ENCODE peak calls at places on chromosomes 5 and 9, in five cellular contexts. One of them, this sample, is unnamed.
A peak's percentile ranks its signal among the peaks of the same experiment; 100 is the strongest.

GRCh38 chr5:143154495-143155375 is 248.8 kb downstream of the NR3C1 start:
- DNase-seq in fibroblast of mammary gland: peak; percentile 46
- DNase-seq in PC-3: peak; percentile 58
- DNase-seq in WERI-Rb-1: no peak
- DNase-seq in ovary: no peak
- DNase-seq in this sample: peak; percentile 69

GRCh38 chr5:35859101-35859661 is 2.5 kb downstream of the IL7R start:
- DNase-seq in fibroblast of mammary gland: no peak
- DNase-seq in PC-3: peak; percentile 55
- DNase-seq in WERI-Rb-1: no peak
- DNase-seq in ovary: no peak
- DNase-seq in this sample: no peak

GRCh38 chr9:114178076-114178475 is 22.7 kb downstream of the COL27A1 start:
- DNase-seq in fibroblast of mammary gland: no peak
- DNase-seq in PC-3: no peak
- DNase-seq in WERI-Rb-1: no peak
- DNase-seq in ovary: peak; percentile 27
- DNase-seq in this sample: no peak

GRCh38 chr9:137968235-137968634 is 90.7 kb downstream of the CACNA1B start:
- DNase-seq in fibroblast of mammary gland: no peak
- DNase-seq in PC-3: no peak
- DNase-seq in WERI-Rb-1: peak; percentile 7
- DNase-seq in ovary: no peak
- DNase-seq in this sample: no peak

GRCh38 chr9:113858282-113858681 is 17.8 kb upstream of the ZNF618 start:
- DNase-seq in fibroblast of mammary gland: no peak
- DNase-seq in PC-3: no peak
- DNase-seq in WERI-Rb-1: no peak
- DNase-seq in ovary: no peak
- DNase-seq in this sample: no peak

GRCh38 chr9:109880276-109881169 is 100.5 kb downstream of the PALM2AKAP2 start:
- DNase-seq in fibroblast of mammary gland: peak; percentile 52
- DNase-seq in PC-3: peak; percentile 46
- DNase-seq in WERI-Rb-1: peak; percentile 33
- DNase-seq in ovary: no peak
- DNase-seq in this sample: peak; percentile 66

GRCh38 chr5:126450388-126450787 is 27.2 kb downstream of the GRAMD2B start:
- DNase-seq in fibroblast of mammary gland: no peak
- DNase-seq in PC-3: no peak
- DNase-seq in WERI-Rb-1: no peak
- DNase-seq in ovary: no peak
- DNase-seq in this sample: peak; percentile 17

GRCh38 chr9:81138173-81138572 is 551.2 kb downstream of the TLE1 start:
- DNase-seq in fibroblast of mammary gland: no peak
- DNase-seq in PC-3: no peak
- DNase-seq in WERI-Rb-1: no peak
- DNase-seq in ovary: no peak
- DNase-seq in this sample: no peak

GRCh38 chr5:40578501-40579451 is 100.9 kb upstream of the PTGER4 start:
- DNase-seq in fibroblast of mammary gland: peak; percentile 38
- DNase-seq in PC-3: peak; percentile 80
- DNase-seq in WERI-Rb-1: no peak
- DNase-seq in ovary: no peak
- DNase-seq in this sample: peak; percentile 36

GRCh38 chr5:73118331-73119011 is 1.9 kb upstream of the TMEM171 start:
- DNase-seq in fibroblast of mammary gland: no peak
- DNase-seq in PC-3: no peak
- DNase-seq in WERI-Rb-1: no peak
- DNase-seq in ovary: no peak
- DNase-seq in this sample: no peak

GRCh38 chr9:124941689-124942561 is 1.0 kb upstream of the GOLGA1 start:
- DNase-seq in fibroblast of mammary gland: peak; percentile 53
- DNase-seq in PC-3: peak; percentile 24
- DNase-seq in WERI-Rb-1: peak; percentile 74
- DNase-seq in ovary: peak; percentile 72
- DNase-seq in this sample: peak; percentile 64

GRCh38 chr9:105883847-105884246 is 189.5 kb downstream of the TMEM38B start:
- DNase-seq in fibroblast of mammary gland: no peak
- DNase-seq in PC-3: no peak
- DNase-seq in WERI-Rb-1: no peak
- DNase-seq in ovary: no peak
- DNase-seq in this sample: no peak

GRCh38 chr9:90433398-90433890 is 209.2 kb downstream of the DIRAS2 start:
- DNase-seq in fibroblast of mammary gland: no peak
- DNase-seq in PC-3: no peak
- DNase-seq in WERI-Rb-1: peak; percentile 94
- DNase-seq in ovary: no peak
- DNase-seq in this sample: no peak

GRCh38 chr9:101739311-101739710 is 864 bp upstream of the GRIN3A start:
- DNase-seq in fibroblast of mammary gland: no peak
- DNase-seq in PC-3: no peak
- DNase-seq in WERI-Rb-1: no peak
- DNase-seq in ovary: no peak
- DNase-seq in this sample: no peak

GRCh38 chr9:101736723-101737122 is 1.7 kb downstream of the GRIN3A start:
- DNase-seq in fibroblast of mammary gland: peak; percentile 22
- DNase-seq in PC-3: peak; percentile 13
- DNase-seq in WERI-Rb-1: no peak
- DNase-seq in ovary: peak; percentile 46
- DNase-seq in this sample: peak; percentile 27

GRCh38 chr9:101738566-101739183 is at the start of gene GRIN3A:
- DNase-seq in fibroblast of mammary gland: no peak
- DNase-seq in PC-3: no peak
- DNase-seq in WERI-Rb-1: peak; percentile 84
- DNase-seq in ovary: peak; percentile 39
- DNase-seq in this sample: no peak

GRCh38 chr9:101737165-101737704 is 1.2 kb downstream of the GRIN3A start:
- DNase-seq in fibroblast of mammary gland: no peak
- DNase-seq in PC-3: no peak
- DNase-seq in WERI-Rb-1: peak; percentile 31
- DNase-seq in ovary: no peak
- DNase-seq in this sample: no peak

DNA sequence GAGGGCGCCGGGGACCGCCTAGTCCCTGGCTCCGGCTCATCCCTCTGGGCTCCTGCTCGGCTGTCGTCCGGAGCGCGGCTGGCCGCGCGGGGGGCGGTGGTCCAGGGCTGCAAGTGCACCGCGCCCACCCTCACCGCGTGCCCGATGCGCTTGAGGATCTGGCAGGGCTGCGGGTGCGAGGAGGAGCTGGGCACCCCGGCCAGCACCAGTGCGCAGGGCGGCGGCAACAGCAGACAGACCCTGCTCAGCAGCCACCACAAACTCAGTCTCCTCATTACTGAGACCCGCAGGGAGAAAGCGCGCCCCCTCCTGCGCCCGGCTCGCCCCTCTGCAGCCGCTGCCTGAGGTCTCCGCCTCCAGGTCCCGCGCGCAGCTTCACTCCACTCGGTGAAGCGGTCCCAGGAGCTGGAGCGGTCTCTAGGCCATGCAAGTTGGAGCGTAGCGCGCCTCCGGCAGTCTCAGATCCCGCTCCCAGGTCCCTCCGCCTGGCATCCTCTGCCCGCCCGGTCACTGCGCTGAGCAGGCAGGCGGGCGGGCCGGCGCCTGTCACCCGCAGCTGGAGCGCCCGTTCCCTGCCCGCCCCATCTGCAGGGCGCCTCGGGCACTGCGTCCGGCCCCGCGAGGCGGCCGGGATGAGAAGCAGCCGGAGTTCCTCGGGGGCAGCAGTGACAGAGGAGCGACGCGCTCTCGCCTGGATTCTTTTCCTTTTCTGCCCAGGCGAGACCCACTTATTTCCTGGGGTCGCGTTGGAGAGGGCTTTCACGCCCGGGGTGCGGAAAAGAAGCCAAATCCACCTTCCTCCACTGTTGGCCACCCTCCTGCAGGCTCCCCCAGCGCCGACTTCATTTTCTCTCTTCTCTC is 512 bp downstream of the GRIN3A start:
- DNase-seq in fibroblast of mammary gland: no peak
- DNase-seq in PC-3: no peak
- DNase-seq in WERI-Rb-1: peak; percentile 53
- DNase-seq in ovary: no peak
- DNase-seq in this sample: no peak
- TF ChIP-seq CTCF in fibroblast of mammary gland: no peak
- TF ChIP-seq CTCF in PC-3: no peak
- TF ChIP-seq CTCF in WERI-Rb-1: peak; percentile 23
- TF ChIP-seq CTCF in ovary: no peak
- TF ChIP-seq CTCF in this sample: no peak

GRCh38 chr5:132417010-132417439 is 47.5 kb downstream of the SLC22A5 start:
- DNase-seq in fibroblast of mammary gland: peak; percentile 59
- DNase-seq in PC-3: peak; percentile 40
- DNase-seq in WERI-Rb-1: no peak
- DNase-seq in ovary: no peak
- DNase-seq in this sample: no peak

GRCh38 chr5:132413567-132413966 is 44.1 kb downstream of the SLC22A5 start:
- DNase-seq in fibroblast of mammary gland: no peak
- DNase-seq in PC-3: no peak
- DNase-seq in WERI-Rb-1: no peak
- DNase-seq in ovary: no peak
- DNase-seq in this sample: no peak

GRCh38 chr5:132416306-132417009 is 46.9 kb downstream of the SLC22A5 start:
- DNase-seq in fibroblast of mammary gland: no peak
- DNase-seq in PC-3: no peak
- DNase-seq in WERI-Rb-1: no peak
- DNase-seq in ovary: no peak
- DNase-seq in this sample: no peak

GRCh38 chr5:132417461-132417860 is 48.0 kb downstream of the SLC22A5 start:
- DNase-seq in fibroblast of mammary gland: no peak
- DNase-seq in PC-3: no peak
- DNase-seq in WERI-Rb-1: no peak
- DNase-seq in ovary: no peak
- DNase-seq in this sample: no peak

DNA sequence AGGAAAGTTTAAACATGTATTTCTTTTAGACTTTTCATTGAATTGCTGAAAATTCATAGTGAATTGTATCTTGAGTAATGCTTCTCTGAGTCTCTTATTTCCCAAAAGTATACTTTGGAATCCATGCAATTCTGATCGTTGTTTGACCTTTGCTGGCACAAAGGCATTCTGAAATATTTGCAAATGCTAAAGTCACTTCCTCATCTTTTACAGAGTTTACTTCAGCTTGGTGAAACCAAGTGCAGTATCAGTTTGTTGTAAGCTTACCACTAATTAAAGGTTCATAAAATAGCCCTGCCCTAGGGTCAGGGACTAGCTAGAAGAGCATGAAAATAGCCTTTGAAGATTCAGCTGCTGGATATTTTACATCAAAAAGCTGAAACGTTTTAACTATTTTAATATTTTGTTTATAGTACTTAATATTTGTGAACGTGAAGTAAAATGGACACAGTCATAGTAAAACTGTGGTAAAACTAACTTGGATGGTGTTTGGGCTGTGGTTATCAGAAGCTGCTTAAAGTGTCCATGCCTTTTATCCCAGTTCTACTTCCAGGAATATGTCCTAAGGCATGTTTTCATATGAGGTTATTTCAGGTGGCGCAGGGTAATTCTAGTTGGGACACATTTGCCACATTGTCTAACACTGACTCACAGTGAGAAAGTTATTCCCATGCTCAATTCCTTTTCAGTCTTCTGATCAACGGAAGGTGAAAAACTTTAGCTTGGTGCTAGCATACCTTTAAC is 45.3 kb downstream of the SLC22A5 start:
- DNase-seq in fibroblast of mammary gland: peak; percentile 59
- DNase-seq in PC-3: peak; percentile 88
- DNase-seq in WERI-Rb-1: no peak
- DNase-seq in ovary: no peak
- DNase-seq in this sample: peak; percentile 72
- H3K4me3 ChIP-seq in fibroblast of mammary gland: no peak overlapping the region
- H3K4me3 ChIP-seq in PC-3: peak overlapping the region; percentile 47
- H3K4me3 ChIP-seq in WERI-Rb-1: no peak overlapping the region
- H3K4me3 ChIP-seq in ovary: no peak overlapping the region
- H3K4me3 ChIP-seq in this sample: no peak overlapping the region

GRCh38 chr5:140883373-140883772 is 1.4 kb downstream of the PCDHA13 start:
- DNase-seq in fibroblast of mammary gland: no peak
- DNase-seq in PC-3: no peak
- DNase-seq in WERI-Rb-1: no peak
- DNase-seq in ovary: no peak
- DNase-seq in this sample: no peak

GRCh38 chr5:140882591-140882899 is 621 bp downstream of the PCDHA13 start:
- DNase-seq in fibroblast of mammary gland: peak; percentile 5
- DNase-seq in PC-3: peak; percentile 81
- DNase-seq in WERI-Rb-1: peak; percentile 79
- DNase-seq in ovary: no peak
- DNase-seq in this sample: no peak

GRCh38 chr5:140883927-140884697 is 2.2 kb downstream of the PCDHA13 start:
- DNase-seq in fibroblast of mammary gland: no peak
- DNase-seq in PC-3: no peak
- DNase-seq in WERI-Rb-1: no peak
- DNase-seq in ovary: no peak
- DNase-seq in this sample: no peak

GRCh38 chr5:140877262-140877581 is 2.1 kb downstream of the PCDHA12 start:
- DNase-seq in fibroblast of mammary gland: no peak
- DNase-seq in PC-3: no peak
- DNase-seq in WERI-Rb-1: no peak
- DNase-seq in ovary: no peak
- DNase-seq in this sample: no peak

DNA sequence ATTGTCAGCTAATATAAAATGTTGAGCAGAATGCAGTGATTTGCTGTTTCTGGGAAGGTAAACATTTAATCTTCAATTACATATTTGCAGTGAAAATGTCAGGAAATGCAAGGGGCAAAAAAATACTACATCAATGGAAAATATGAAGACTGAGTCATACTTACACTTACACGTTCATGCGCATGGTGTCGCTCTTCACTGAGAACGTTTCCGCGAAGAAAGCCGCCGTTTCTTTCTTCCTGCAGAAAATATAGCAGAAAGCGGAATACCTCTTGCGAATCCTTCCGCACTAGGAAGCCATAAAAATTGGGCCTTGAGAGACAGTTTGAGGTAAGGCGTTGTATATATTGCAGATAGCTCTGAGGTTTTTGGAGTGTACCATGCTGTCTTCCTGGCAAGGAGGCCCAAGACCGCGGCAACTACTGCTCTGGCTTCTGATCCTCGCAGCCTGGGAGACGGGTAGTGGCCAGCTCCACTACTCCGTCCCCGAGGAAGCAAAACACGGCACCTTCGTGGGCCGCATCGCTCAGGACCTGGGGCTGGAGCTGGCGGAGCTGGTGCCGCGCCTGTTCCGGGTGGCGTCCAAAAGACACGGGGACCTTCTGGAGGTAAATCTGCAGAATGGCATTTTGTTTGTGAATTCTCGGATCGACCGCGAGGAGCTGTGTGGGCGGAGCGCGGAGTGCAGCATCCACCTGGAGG is at the start of gene PCDHA13:
- DNase-seq in fibroblast of mammary gland: peak; percentile 23
- DNase-seq in PC-3: peak; percentile 80
- DNase-seq in WERI-Rb-1: peak; percentile 62
- DNase-seq in ovary: no peak
- DNase-seq in this sample: peak; percentile 42
- TF ChIP-seq CTCF in fibroblast of mammary gland: peak; percentile 19
- TF ChIP-seq CTCF in PC-3: peak; percentile 76
- TF ChIP-seq CTCF in WERI-Rb-1: peak; percentile 67
- TF ChIP-seq CTCF in ovary: no peak
- TF ChIP-seq CTCF in this sample: no peak

DNA sequence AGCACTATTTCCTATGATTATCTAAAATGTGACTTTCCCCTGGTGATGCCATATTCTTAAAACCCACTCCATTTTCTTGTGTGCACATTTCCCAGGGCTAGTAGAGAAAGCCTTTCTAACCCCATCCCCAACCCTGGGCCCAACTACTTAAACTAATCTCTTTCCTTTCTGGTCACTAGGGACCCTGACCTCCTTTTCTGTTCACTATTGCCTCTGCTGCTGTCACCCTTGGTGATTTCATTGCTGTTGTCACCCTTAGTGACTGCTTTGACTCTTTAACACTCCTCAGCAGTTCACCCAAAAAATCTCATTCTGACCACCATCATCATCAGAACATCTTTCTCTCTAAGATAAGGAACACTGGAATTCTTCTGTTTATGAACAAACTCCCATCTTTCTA is 16.9 kb downstream of the IL33 start:
- DNase-seq in fibroblast of mammary gland: no peak
- DNase-seq in PC-3: no peak
- DNase-seq in WERI-Rb-1: no peak
- DNase-seq in ovary: no peak
- DNase-seq in this sample: no peak
- H3K4me3 ChIP-seq in fibroblast of mammary gland: no peak overlapping the region
- H3K4me3 ChIP-seq in PC-3: no peak overlapping the region
- H3K4me3 ChIP-seq in WERI-Rb-1: no peak overlapping the region
- H3K4me3 ChIP-seq in ovary: no peak overlapping the region
- H3K4me3 ChIP-seq in this sample: no peak overlapping the region